ENCODE peak calls at places on chromosomes 5 and 9, in six cellular contexts. One of them, this sample, is unnamed.

GRCh38 chr5:124741711-124742496 is 4.5 kb downstream of the ZNF608 start:
- DNase-seq in mesothelial cell of epicardium: no peak
- DNase-seq in mammary epithelial cell: peak
- DNase-seq in endothelial cell: no peak
- DNase-seq in A549: no peak
- DNase-seq in lower leg skin: no peak
- DNase-seq in this sample: peak

GRCh38 chr9:8071445-8071798 is 271.8 kb upstream of the DMAC1 start:
- DNase-seq in mesothelial cell of epicardium: no peak
- DNase-seq in mammary epithelial cell: no peak
- DNase-seq in endothelial cell: no peak
- DNase-seq in A549: no peak
- DNase-seq in lower leg skin: no peak
- DNase-seq in this sample: no peak

GRCh38 chr9:122127396-122127798 is 32.2 kb downstream of the NDUFA8 start:
- DNase-seq in mesothelial cell of epicardium: no peak
- DNase-seq in mammary epithelial cell: no peak
- DNase-seq in endothelial cell: no peak
- DNase-seq in A549: no peak
- DNase-seq in lower leg skin: no peak
- DNase-seq in this sample: no peak

GRCh38 chr9:2469681-2470141 is 151.9 kb upstream of the VLDLR start:
- DNase-seq in mesothelial cell of epicardium: no peak
- DNase-seq in mammary epithelial cell: peak
- DNase-seq in endothelial cell: peak
- DNase-seq in A549: no peak
- DNase-seq in lower leg skin: no peak
- DNase-seq in this sample: no peak

GRCh38 chr5:132456553-132457361 is 33.8 kb downstream of the IRF1 start:
- DNase-seq in mesothelial cell of epicardium: no peak
- DNase-seq in mammary epithelial cell: no peak
- DNase-seq in endothelial cell: no peak
- DNase-seq in A549: no peak
- DNase-seq in lower leg skin: peak
- DNase-seq in this sample: no peak

GRCh38 chr5:148393390-148393741 is 9.6 kb downstream of the FBXO38 start:
- DNase-seq in mesothelial cell of epicardium: no peak
- DNase-seq in mammary epithelial cell: no peak
- DNase-seq in endothelial cell: no peak
- DNase-seq in A549: no peak
- DNase-seq in lower leg skin: no peak
- DNase-seq in this sample: no peak

GRCh38 chr9:3177921-3178320 is 334.0 kb upstream of the PUM3 start:
- DNase-seq in mesothelial cell of epicardium: no peak
- DNase-seq in mammary epithelial cell: no peak
- DNase-seq in endothelial cell: no peak
- DNase-seq in A549: no peak
- DNase-seq in lower leg skin: no peak
- DNase-seq in this sample: peak

GRCh38 chr5:68331202-68332108 is 115.9 kb downstream of the PIK3R1 start:
- DNase-seq in mesothelial cell of epicardium: no peak
- DNase-seq in mammary epithelial cell: peak
- DNase-seq in endothelial cell: no peak
- DNase-seq in A549: no peak
- DNase-seq in lower leg skin: no peak
- DNase-seq in this sample: peak

GRCh38 chr9:81445331-81445921 is 243.9 kb downstream of the TLE1 start:
- DNase-seq in mesothelial cell of epicardium: no peak
- DNase-seq in mammary epithelial cell: no peak
- DNase-seq in endothelial cell: no peak
- DNase-seq in A549: no peak
- DNase-seq in lower leg skin: no peak
- DNase-seq in this sample: no peak

GRCh38 chr9:113274474-113275146 is 762 bp downstream of the CDC26 start:
- DNase-seq in mesothelial cell of epicardium: no peak
- DNase-seq in mammary epithelial cell: peak
- DNase-seq in endothelial cell: peak
- DNase-seq in A549: peak
- DNase-seq in lower leg skin: no peak
- DNase-seq in this sample: peak

GRCh38 chr9:34985311-34985899 is 4.1 kb upstream of the DNAJB5 start:
- DNase-seq in mesothelial cell of epicardium: peak
- DNase-seq in mammary epithelial cell: peak
- DNase-seq in endothelial cell: peak
- DNase-seq in A549: peak
- DNase-seq in lower leg skin: peak
- DNase-seq in this sample: peak

GRCh38 chr9:89567649-89568048 is 37.2 kb upstream of the GADD45G start:
- DNase-seq in mesothelial cell of epicardium: no peak
- DNase-seq in mammary epithelial cell: no peak
- DNase-seq in endothelial cell: no peak
- DNase-seq in A549: no peak
- DNase-seq in lower leg skin: no peak
- DNase-seq in this sample: no peak

GRCh38 chr9:89562186-89562814 is 42.5 kb upstream of the GADD45G start:
- DNase-seq in mesothelial cell of epicardium: no peak
- DNase-seq in mammary epithelial cell: no peak
- DNase-seq in endothelial cell: no peak
- DNase-seq in A549: no peak
- DNase-seq in lower leg skin: peak
- DNase-seq in this sample: no peak

GRCh38 chr9:89564257-89564878 is 40.4 kb upstream of the GADD45G start:
- DNase-seq in mesothelial cell of epicardium: no peak
- DNase-seq in mammary epithelial cell: no peak
- DNase-seq in endothelial cell: peak
- DNase-seq in A549: no peak
- DNase-seq in lower leg skin: peak
- DNase-seq in this sample: no peak

GRCh38 chr9:89558948-89559347 is 45.9 kb upstream of the GADD45G start:
- DNase-seq in mesothelial cell of epicardium: no peak
- DNase-seq in mammary epithelial cell: no peak
- DNase-seq in endothelial cell: no peak
- DNase-seq in A549: no peak
- DNase-seq in lower leg skin: peak
- DNase-seq in this sample: no peak

DNA sequence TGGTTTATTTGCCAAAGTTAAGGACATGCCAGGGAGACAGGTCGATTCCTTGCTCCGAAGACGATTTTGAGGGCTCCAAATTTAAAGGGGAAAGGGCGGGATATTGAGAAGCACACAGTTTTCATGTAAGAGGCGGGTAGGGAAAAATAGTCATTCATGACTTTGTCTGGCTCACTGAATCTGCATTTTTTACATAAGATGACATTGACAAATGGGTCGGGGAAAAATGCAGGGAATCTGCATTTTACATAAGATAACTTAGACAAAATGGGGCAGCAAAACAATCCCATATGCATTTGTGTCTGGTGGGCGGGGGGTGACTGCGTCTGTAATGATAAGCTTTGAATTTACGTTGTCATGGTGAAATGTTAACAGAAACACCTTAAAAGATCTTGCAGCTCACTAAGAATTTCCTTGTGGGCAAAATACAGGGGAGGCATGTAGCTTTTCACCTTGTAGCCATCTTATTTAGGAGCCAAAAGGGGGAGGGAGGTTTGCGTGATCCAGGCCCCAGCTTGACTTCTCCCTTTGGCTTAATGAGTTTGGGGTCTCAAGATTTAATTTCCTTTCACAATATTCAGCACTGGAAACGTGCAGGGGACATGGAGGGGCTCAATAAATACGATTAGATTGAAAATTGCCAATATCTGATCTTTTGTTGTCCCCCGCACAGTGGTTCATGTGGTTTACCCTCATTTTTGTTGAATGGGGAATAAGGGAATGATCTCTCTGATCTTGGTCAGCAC is 41.1 kb upstream of the GADD45G start:
- DNase-seq in mesothelial cell of epicardium: no peak
- DNase-seq in mammary epithelial cell: no peak
- DNase-seq in endothelial cell: no peak
- DNase-seq in A549: no peak
- DNase-seq in lower leg skin: no peak
- DNase-seq in this sample: no peak
- TF ChIP-seq CTCF in mesothelial cell of epicardium: no peak
- TF ChIP-seq CTCF in mammary epithelial cell: no peak
- TF ChIP-seq CTCF in endothelial cell: no peak
- TF ChIP-seq CTCF in A549: no peak
- TF ChIP-seq CTCF in lower leg skin: no peak
- TF ChIP-seq CTCF in this sample: no peak

GRCh38 chr5:76393035-76393680 is 9.9 kb upstream of the IQGAP2 start:
- DNase-seq in mesothelial cell of epicardium: no peak
- DNase-seq in mammary epithelial cell: no peak
- DNase-seq in endothelial cell: no peak
- DNase-seq in A549: no peak
- DNase-seq in lower leg skin: peak
- DNase-seq in this sample: no peak
- TF ChIP-seq CTCF in mesothelial cell of epicardium: no peak
- TF ChIP-seq CTCF in mammary epithelial cell: no peak
- TF ChIP-seq CTCF in endothelial cell: no peak
- TF ChIP-seq CTCF in A549: no peak
- TF ChIP-seq CTCF in lower leg skin: no peak
- TF ChIP-seq CTCF in this sample: no peak

GRCh38 chr5:102792705-102793104 is 37.6 kb downstream of the PAM start:
- DNase-seq in mesothelial cell of epicardium: no peak
- DNase-seq in mammary epithelial cell: no peak
- DNase-seq in endothelial cell: no peak
- DNase-seq in A549: peak
- DNase-seq in lower leg skin: no peak
- DNase-seq in this sample: peak
- TF ChIP-seq CTCF in mesothelial cell of epicardium: no peak
- TF ChIP-seq CTCF in mammary epithelial cell: peak
- TF ChIP-seq CTCF in endothelial cell: no peak
- TF ChIP-seq CTCF in A549: peak
- TF ChIP-seq CTCF in lower leg skin: no peak
- TF ChIP-seq CTCF in this sample: peak

GRCh38 chr9:9912459-9912858 is 700.3 kb downstream of the PTPRD start:
- DNase-seq in mesothelial cell of epicardium: no peak
- DNase-seq in mammary epithelial cell: no peak
- DNase-seq in endothelial cell: no peak
- DNase-seq in A549: no peak
- DNase-seq in lower leg skin: no peak
- DNase-seq in this sample: no peak
- TF ChIP-seq CTCF in mesothelial cell of epicardium: no peak
- TF ChIP-seq CTCF in mammary epithelial cell: peak
- TF ChIP-seq CTCF in endothelial cell: peak
- TF ChIP-seq CTCF in A549: no peak
- TF ChIP-seq CTCF in lower leg skin: no peak
- TF ChIP-seq CTCF in this sample: peak

GRCh38 chr5:134438641-134439621 is 27.2 kb upstream of the CDKN2AIPNL start:
- DNase-seq in mesothelial cell of epicardium: no peak
- DNase-seq in mammary epithelial cell: peak
- DNase-seq in endothelial cell: no peak
- DNase-seq in A549: no peak
- DNase-seq in lower leg skin: peak
- DNase-seq in this sample: peak
- TF ChIP-seq CTCF in mesothelial cell of epicardium: no peak
- TF ChIP-seq CTCF in mammary epithelial cell: peak
- TF ChIP-seq CTCF in endothelial cell: no peak
- TF ChIP-seq CTCF in A549: no peak
- TF ChIP-seq CTCF in lower leg skin: no peak
- TF ChIP-seq CTCF in this sample: peak